ENCODE peak calls at places on chromosomes 13 and 19, in eight cellular contexts. X is NT2/D1, D is IMR-90, I is adipocyte, R is mammary epithelial cell, J is fibroblast of lung, V is HCT116, G is GM23248. E is an unnamed sample.
A peak's percentile ranks its signal among the peaks of the same experiment; 100 is the strongest.

GRCh38 chr13:93727301-93728141 is 500.9 kb downstream of the GPC6 start:
- DNase-seq in X (no peak), D (peak; percentile 82), I (peak; percentile 51), R (peak; percentile 16), J (peak; percentile 77), V (no peak), G (peak; percentile 41), E (no peak)

GRCh38 chr19:49249933-49250332 is 75.1 kb downstream of the SLC6A16 start:
- DNase-seq in X (no peak), D (no peak), I (no peak), R (no peak), J (no peak), V (no peak), G (no peak), E (no peak)

GRCh38 chr13:108268713-108269112 is 805 bp upstream of the TNFSF13B start:
- DNase-seq in X (no peak), D (no peak), I (peak; percentile 1), R (no peak), J (no peak), V (no peak), G (no peak), E (no peak)

GRCh38 chr19:41621654-41622053 is 5.2 kb downstream of the CEACAM4 start:
- DNase-seq in X (no peak), D (no peak), I (no peak), R (no peak), J (no peak), V (no peak), G (no peak), E (no peak)

GRCh38 chr13:92657565-92657964 is 569.0 kb upstream of the GPC6 start:
- DNase-seq in X (no peak), D (peak; percentile 1), I (no peak), R (no peak), J (peak; percentile 2), V (no peak), G (no peak), E (no peak)

GRCh38 chr19:18683955-18684641 is 618 bp downstream of the CRTC1 start:
- DNase-seq in X (no peak), D (no peak), I (no peak), R (no peak), J (no peak), V (no peak), G (no peak), E (peak; percentile 47)

GRCh38 chr19:40629346-40629745 is 28.2 kb downstream of the LTBP4 start:
- DNase-seq in X (no peak), D (no peak), I (no peak), R (no peak), J (no peak), V (no peak), G (no peak), E (no peak)

GRCh38 chr19:597406-598315 is 8.0 kb downstream of the HCN2 start:
- DNase-seq in X (no peak), D (no peak), I (no peak), R (no peak), J (no peak), V (peak; percentile 31), G (no peak), E (no peak)

GRCh38 chr13:70708744-70709143 is 600.5 kb upstream of the KLHL1 start:
- DNase-seq in X (no peak), D (no peak), I (peak; percentile 4), R (no peak), J (peak; percentile 31), V (no peak), G (no peak), E (no peak)

GRCh38 chr19:33385956-33386355 is 12.4 kb downstream of the CEBPG start:
- DNase-seq in X (no peak), D (no peak), I (no peak), R (no peak), J (no peak), V (no peak), G (no peak), E (no peak)

GRCh38 chr13:19766637-19767036 is 16.1 kb downstream of the PSPC1 start:
- DNase-seq in X (peak; percentile 11), D (no peak), I (no peak), R (no peak), J (no peak), V (no peak), G (no peak), E (peak; percentile 55)

GRCh38 chr13:94612050-94612449 is 10.4 kb downstream of the GPR180 start:
- DNase-seq in X (no peak), D (no peak), I (no peak), R (no peak), J (no peak), V (no peak), G (no peak), E (no peak)

GRCh38 chr13:24747248-24748151 is 16.5 kb upstream of the RNF17 start:
- DNase-seq in X (no peak), D (no peak), I (peak; percentile 46), R (peak; percentile 40), J (peak; percentile 22), V (no peak), G (peak; percentile 36), E (peak; percentile 78)

GRCh38 chr13:24744247-24744646 is 19.7 kb upstream of the RNF17 start:
- DNase-seq in X (no peak), D (no peak), I (no peak), R (no peak), J (no peak), V (no peak), G (no peak), E (no peak)

GRCh38 chr13:24746618-24747247 is 17.2 kb upstream of the RNF17 start:
- DNase-seq in X (no peak), D (no peak), I (peak; percentile 29), R (peak; percentile 40), J (no peak), V (no peak), G (peak; percentile 35), E (peak; percentile 89)

GRCh38 chr13:24745861-24746617 is 17.9 kb upstream of the RNF17 start:
- DNase-seq in X (no peak), D (no peak), I (no peak), R (peak; percentile 13), J (no peak), V (no peak), G (peak; percentile 12), E (peak; percentile 64)

GRCh38 chr13:24745516-24745860 is 18.5 kb upstream of the RNF17 start:
- DNase-seq in X (no peak), D (no peak), I (no peak), R (no peak), J (no peak), V (no peak), G (no peak), E (no peak)
- H3K27me3 ChIP-seq in X (peaks cover 53% of the 10 kb centered on the region), D (peaks cover 37% of the 10 kb centered on the region), I (peaks cover 58% of the 10 kb centered on the region), R (peaks cover 20% of the 10 kb centered on the region), J (peaks cover 10% of the 10 kb centered on the region), V (no peaks in the 10 kb centered on the region), G (peaks cover 61% of the 10 kb centered on the region), E (peaks cover 76% of the 10 kb centered on the region)

DNA sequence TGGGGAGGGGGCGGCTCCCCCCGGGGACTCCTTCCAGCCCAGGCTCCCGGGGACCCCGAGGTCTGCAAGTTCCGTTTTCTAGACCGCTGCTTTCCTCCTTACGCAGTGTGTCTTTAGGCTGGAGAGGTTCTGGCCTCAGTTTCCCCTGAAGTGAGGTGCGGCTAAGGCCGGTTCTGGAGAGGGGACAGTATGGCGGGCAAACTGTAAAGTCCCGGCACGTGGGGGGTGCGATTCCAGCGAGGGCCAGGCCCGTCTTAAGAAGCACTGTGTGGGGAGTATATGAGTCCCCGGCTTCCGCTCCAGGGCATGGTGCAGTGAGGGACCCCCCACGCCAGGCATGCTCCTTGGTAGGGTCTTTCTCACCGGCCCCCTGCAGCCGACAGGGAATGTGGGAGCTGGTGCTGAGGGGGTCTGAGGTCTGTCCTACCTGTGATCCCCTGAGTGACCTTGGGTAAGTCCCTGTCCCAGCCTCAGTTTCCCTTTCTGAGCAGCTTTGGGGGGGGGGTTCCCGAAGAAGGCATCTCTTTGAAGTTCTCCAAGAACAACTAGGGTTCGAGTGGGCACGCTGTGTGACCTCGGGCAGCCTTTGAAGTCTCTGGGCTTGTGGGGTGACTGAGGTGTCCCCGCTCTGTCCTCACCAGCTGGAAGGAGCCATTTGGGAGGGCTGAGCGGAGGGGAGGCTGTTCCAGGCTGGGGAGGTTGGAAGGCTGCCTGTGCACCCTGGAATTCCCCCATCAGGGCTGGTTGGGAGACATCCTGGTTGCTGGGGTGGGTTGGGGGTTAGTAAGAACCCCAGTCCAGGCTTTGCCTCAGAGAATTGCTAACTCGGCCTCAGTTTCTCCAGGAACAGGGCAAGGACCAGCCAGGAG is 1.4 kb downstream of the NFIC start:
- DNase-seq in X (no peak), D (no peak), I (no peak), R (peak; percentile 24), J (no peak), V (no peak), G (peak; percentile 63), E (no peak)
- H3K9ac ChIP-seq in X (peak overlapping the region; percentile 42), D (peak overlapping the region; percentile 84), I (peak overlapping the region; percentile 99), R (peak overlapping the region; percentile 63), J (peak overlapping the region; percentile 47), V (peak overlapping the region; percentile 100), G (peak overlapping the region; percentile 95), E (no peak overlapping the region)

DNA sequence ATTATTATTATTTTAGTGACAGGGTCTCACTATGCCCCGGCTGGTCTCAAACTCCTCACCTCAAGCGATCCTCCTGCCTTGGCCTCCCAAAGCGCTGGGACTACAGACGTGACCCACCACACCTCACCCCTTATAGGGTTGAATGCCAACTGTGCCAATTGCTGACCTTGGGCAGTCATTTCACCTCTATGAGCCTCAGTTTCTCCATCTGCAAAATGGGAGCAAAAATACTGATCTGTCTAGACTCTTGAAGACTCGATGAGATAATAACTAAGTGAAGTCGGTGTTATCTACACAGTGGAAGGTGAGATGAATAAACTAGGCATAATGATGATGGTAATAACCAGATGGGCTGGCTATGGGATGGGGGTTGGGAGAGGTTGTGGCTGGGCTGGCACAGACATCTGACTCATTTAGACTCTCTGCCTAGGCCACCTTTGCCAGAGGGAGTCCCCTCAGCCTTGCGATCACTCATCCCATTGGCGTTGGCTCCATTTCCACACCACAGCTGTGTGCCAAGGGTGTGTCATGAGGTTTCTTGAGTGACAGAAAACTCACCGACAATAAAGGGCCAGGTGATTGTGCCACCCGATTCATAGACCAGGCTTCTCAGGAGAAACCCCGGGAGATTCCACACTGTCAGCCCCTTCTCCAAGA is at the start of gene CASP14:
- DNase-seq in X (no peak), D (no peak), I (no peak), R (peak; percentile 78), J (no peak), V (no peak), G (no peak), E (no peak)
- H3K27me3 ChIP-seq in X (peaks cover 11% of the 10 kb centered on the region), D (no peaks in the 10 kb centered on the region), I (peaks cover 4% of the 10 kb centered on the region), R (no peaks in the 10 kb centered on the region), J (no peaks in the 10 kb centered on the region), V (peaks cover 54% of the 10 kb centered on the region), G (no peaks in the 10 kb centered on the region), E (no peaks in the 10 kb centered on the region)

DNA sequence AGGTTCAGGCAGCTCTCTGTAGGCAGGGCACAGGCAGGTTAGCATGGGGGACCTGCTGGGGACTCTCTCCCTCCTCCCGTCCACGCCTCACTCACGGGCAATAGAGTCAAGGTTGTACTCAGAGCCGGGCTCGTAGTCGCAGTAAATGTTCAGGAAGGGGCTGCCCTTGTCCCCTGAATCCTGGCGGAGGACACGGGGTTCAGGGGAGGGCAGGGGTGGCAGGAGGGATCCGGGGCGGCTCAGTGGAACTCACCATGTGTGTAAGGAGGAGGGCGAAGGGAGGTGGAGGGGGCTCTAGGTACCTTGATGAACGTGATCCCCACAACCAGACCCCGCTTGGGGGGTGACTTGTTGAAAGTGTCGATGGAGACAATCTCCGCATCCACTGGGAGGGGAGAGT is 819 bp downstream of the KPTN start:
- DNase-seq in X (no peak), D (no peak), I (no peak), R (no peak), J (no peak), V (no peak), G (no peak), E (no peak)
- H3K9ac ChIP-seq in X (peak overlapping the region; percentile 61), D (peak overlapping the region; percentile 57), I (peak overlapping the region; percentile 98), R (no peak overlapping the region), J (no peak overlapping the region), V (peak overlapping the region; percentile 82), G (peak overlapping the region; percentile 95), E (no peak overlapping the region)

GRCh38 chr19:56837892-56838679 is 2.4 kb downstream of the PEG3 start:
- DNase-seq in X (peak; percentile 70), D (no peak), I (no peak), R (peak; percentile 2), J (peak; percentile 68), V (no peak), G (peak; percentile 60), E (no peak)
- H3K27me3 ChIP-seq in X (no peaks in the 10 kb centered on the region), D (no peaks in the 10 kb centered on the region), I (no peaks in the 10 kb centered on the region), R (no peaks in the 10 kb centered on the region), J (no peaks in the 10 kb centered on the region), V (no peaks in the 10 kb centered on the region), G (no peaks in the 10 kb centered on the region), E (no peaks in the 10 kb centered on the region)